ENCODE peak calls at places on chromosomes 16 and 17, in ten cellular contexts. L is stomach, S is tibial nerve, Q is ovary, J is sigmoid colon, D is A549, Z is GM12878, O is K562, C is suprapubic skin, T is transverse colon. H is an unnamed sample.

GRCh38 chr16:11877374-11877773 is 26.0 kb upstream of the RSL1D1 start:
- DNase-seq in O (no peak), Q (no peak), J (no peak), T (no peak), L (no peak), S (no peak), Z (no peak), C (no peak), D (no peak), H (no peak)

GRCh38 chr16:74999208-74999682 is 421 bp downstream of the ZNRF1 start:
- DNase-seq in D (no peak), O (peak; percentile 66), T (peak; percentile 29), Q (peak; percentile 63), L (no peak), C (peak; percentile 68), Z (no peak), J (peak; percentile 73), S (no peak), H (peak; percentile 82)

GRCh38 chr17:4764612-4765011 is 7.1 kb upstream of the TM4SF5 start:
- DNase-seq in L (no peak), O (no peak), D (no peak), Z (no peak), Q (no peak), S (no peak), C (no peak), T (no peak), J (no peak), H (no peak)

GRCh38 chr16:65120811-65121721 is 797 bp downstream of the CDH11 start:
- DNase-seq in C (peak; percentile 64), L (no peak), O (no peak), D (peak; percentile 12), Z (no peak), Q (peak; percentile 64), J (peak; percentile 72), S (no peak), T (no peak), H (no peak)

GRCh38 chr17:81013642-81014041 is 21.3 kb upstream of the BAIAP2 start:
- DNase-seq in Z (no peak), T (no peak), C (no peak), D (no peak), Q (no peak), O (peak; percentile 56), J (no peak), S (no peak), L (no peak), H (no peak)

GRCh38 chr17:74584714-74585113 is 7.4 kb downstream of the CD300LD start:
- DNase-seq in L (no peak), C (no peak), Q (no peak), D (no peak), S (no peak), J (no peak), T (no peak), Z (no peak), O (no peak), H (no peak)

GRCh38 chr17:59373879-59374495 is 42.5 kb downstream of the YPEL2 start:
- DNase-seq in J (peak; percentile 78), D (no peak), O (no peak), C (no peak), T (no peak), L (no peak), Q (no peak), S (no peak), Z (no peak), H (no peak)

GRCh38 chr17:65345261-65346060 is 208.3 kb downstream of the RGS9 start:
- DNase-seq in S (no peak), D (no peak), C (no peak), L (no peak), Z (no peak), O (no peak), Q (no peak), T (no peak), J (no peak), H (no peak)

GRCh38 chr16:85309656-85310587 is 197.7 kb upstream of the CIBAR2 start:
- DNase-seq in D (no peak), T (peak; percentile 48), S (peak; percentile 54), L (no peak), O (peak; percentile 71), C (no peak), J (peak; percentile 86), Z (no peak), Q (no peak), H (no peak)

GRCh38 chr16:49382916-49383315 is 9.3 kb downstream of the C16orf78 start:
- DNase-seq in Q (no peak), D (peak; percentile 22), C (no peak), S (no peak), L (no peak), J (no peak), T (peak; percentile 21), Z (no peak), O (peak; percentile 16), H (peak; percentile 29)

GRCh38 chr16:17567455-17567854 is 96.7 kb upstream of the XYLT1 start:
- DNase-seq in L (no peak), T (no peak), C (no peak), Z (no peak), J (no peak), D (no peak), O (no peak), Q (no peak), S (no peak), H (no peak)

GRCh38 chr16:24729967-24730815 is 740 bp downstream of the TNRC6A start:
- DNase-seq in D (peak; percentile 9), L (peak; percentile 33), Z (no peak), S (no peak), Q (peak; percentile 62), O (peak; percentile 48), C (no peak), J (peak; percentile 65), T (peak; percentile 43), H (no peak)

GRCh38 chr16:24729243-24729966 is at the start of gene TNRC6A:
- DNase-seq in D (peak; percentile 91), L (peak; percentile 89), T (peak; percentile 90), Q (peak; percentile 94), Z (peak; percentile 36), J (peak; percentile 96), S (peak; percentile 76), O (peak; percentile 93), C (peak; percentile 93), H (peak; percentile 96)

GRCh38 chr16:24734382-24734781 is 4.9 kb downstream of the TNRC6A start:
- DNase-seq in Q (no peak), J (no peak), D (no peak), O (no peak), Z (no peak), C (no peak), L (no peak), T (no peak), S (no peak), H (no peak)

GRCh38 chr16:24730914-24731313 is 1.5 kb downstream of the TNRC6A start:
- DNase-seq in J (no peak), L (no peak), S (no peak), D (no peak), O (no peak), Q (no peak), T (no peak), Z (no peak), C (no peak), H (no peak)

GRCh38 chr16:24731722-24732419 is 2.4 kb downstream of the TNRC6A start:
- DNase-seq in L (peak; percentile 41), Z (no peak), C (no peak), S (no peak), Q (peak; percentile 33), J (no peak), T (no peak), D (no peak), O (no peak), H (no peak)
- H3K27ac ChIP-seq in L (peak overlapping the region; percentile 97), Z (no peak overlapping the region), C (no peak overlapping the region), S (peak overlapping the region; percentile 98), Q (peak overlapping the region; percentile 30), J (peak overlapping the region; percentile 94), T (peak overlapping the region; percentile 97), D (no peak overlapping the region), O (no peak overlapping the region), H (peak overlapping the region; percentile 93)

GRCh38 chr16:2473999-2474876 is 689 bp upstream of the TBC1D24 start:
- DNase-seq in Q (peak; percentile 42), Z (no peak), C (peak; percentile 58), T (peak; percentile 62), O (peak; percentile 74), L (peak; percentile 60), J (no peak), S (no peak), D (peak; percentile 56), H (no peak)

GRCh38 chr16:2475413-2476344 is 752 bp downstream of the TBC1D24 start:
- DNase-seq in T (peak; percentile 44), L (peak; percentile 53), S (no peak), Z (no peak), C (no peak), O (peak; percentile 45), J (no peak), D (no peak), Q (peak; percentile 34), H (no peak)

GRCh38 chr16:2473425-2473926 is 1.5 kb upstream of the TBC1D24 start:
- DNase-seq in T (no peak), C (no peak), Z (no peak), O (peak; percentile 41), L (no peak), S (no peak), D (no peak), Q (no peak), J (no peak), H (no peak)

GRCh38 chr16:2476345-2476720 is 1.4 kb downstream of the TBC1D24 start:
- DNase-seq in D (no peak), L (no peak), Q (no peak), J (no peak), Z (no peak), S (no peak), O (no peak), T (no peak), C (no peak), H (no peak)

DNA sequence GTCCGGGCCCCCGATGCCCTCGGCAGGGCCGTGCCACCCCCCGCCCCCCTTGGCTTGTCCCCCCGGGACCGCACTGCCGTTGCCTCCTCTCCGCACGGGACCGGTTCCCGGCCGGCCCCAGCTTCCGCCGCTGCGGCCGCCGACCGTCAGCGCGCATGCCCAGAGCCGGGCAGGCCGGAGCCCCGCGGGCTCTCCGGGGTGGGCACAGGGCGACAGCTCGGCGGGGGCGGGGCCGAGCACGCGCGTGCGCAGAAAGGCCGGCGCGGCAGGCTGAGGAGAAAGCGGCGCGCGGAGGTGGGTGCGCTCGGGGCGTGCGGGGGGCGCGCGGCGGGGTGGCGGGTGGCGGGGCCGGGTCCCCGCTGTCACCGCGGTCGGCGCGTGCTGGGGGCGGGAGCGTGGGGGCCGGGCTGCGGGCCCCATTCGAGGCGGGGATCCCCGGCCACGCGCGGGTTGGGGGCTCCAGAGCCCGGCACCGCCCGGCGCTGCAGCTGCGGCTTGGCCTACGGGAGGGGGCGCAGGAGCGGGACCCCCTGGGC is at the start of gene TBC1D24:
- DNase-seq in Q (peak; percentile 89), J (peak; percentile 92), L (peak; percentile 90), C (peak; percentile 84), Z (no peak), D (peak; percentile 78), T (peak; percentile 90), O (peak; percentile 88), S (peak; percentile 76), H (no peak)
- TF ChIP-seq POLR2A in Q (no peak), J (no peak), L (no peak), C (peak; percentile 17), Z (peak; percentile 79), D (peak; percentile 91), T (peak; percentile 46), O (no peak), S (peak; percentile 69), H (peak; percentile 57)

GRCh38 chr17:37392024-37392590 is 14.5 kb downstream of the ACACA start:
- DNase-seq in L (no peak), S (no peak), C (no peak), T (no peak), O (no peak), Q (no peak), Z (no peak), D (peak; percentile 34), J (no peak), H (no peak)
- TF ChIP-seq EP300 in L (no peak), S (peak; percentile 32), C (no peak), T (no peak), O (no peak), Q (no peak), Z (no peak), D (no peak), J (no peak), H (no peak)

GRCh38 chr16:68969338-68969737 is 126.0 kb downstream of the TANGO6 start:
- DNase-seq in C (no peak), J (no peak), Q (no peak), L (no peak), O (no peak), T (no peak), Z (no peak), S (no peak), D (no peak), H (no peak)
- H3K27ac ChIP-seq in C (no peak overlapping the region), J (no peak overlapping the region), Q (no peak overlapping the region), L (no peak overlapping the region), O (no peak overlapping the region), T (no peak overlapping the region), Z (no peak overlapping the region), S (no peak overlapping the region), D (no peak overlapping the region), H (no peak overlapping the region)

H was measured in esophagus muscularis mucosa.